ENCODE peak calls at places on chromosomes 5 and 9, in five cellular contexts. F, M, J, P and B are unnamed samples.

GRCh38 chr5:72272393-72272792 is 47.6 kb downstream of the MRPS27 start:
- DNase-seq in P (no peak), F (no peak), J (no peak), M (no peak), B (no peak)

GRCh38 chr5:126395198-126395597 is 28.0 kb upstream of the GRAMD2B start:
- DNase-seq in J (peak; percentile 75), M (no peak), F (no peak), P (no peak), B (no peak)

GRCh38 chr9:96478829-96479371 is 28.9 kb downstream of the HABP4 start:
- DNase-seq in F (no peak), P (no peak), J (no peak), M (no peak), B (no peak)

GRCh38 chr9:124282442-124283231 is 24.9 kb downstream of the NEK6 start:
- DNase-seq in P (no peak), J (no peak), M (peak; percentile 88), F (peak; percentile 82), B (no peak)

GRCh38 chr5:72557147-72557501 is 49.9 kb upstream of the ZNF366 start:
- DNase-seq in F (no peak), M (no peak), P (no peak), J (no peak), B (no peak)

GRCh38 chr9:131585375-131585774 is 40.1 kb downstream of the PRRT1B start:
- DNase-seq in M (no peak), J (no peak), P (no peak), F (no peak), B (no peak)

GRCh38 chr9:36996677-36997076 is 37.4 kb downstream of the PAX5 start:
- DNase-seq in J (no peak), F (no peak), P (no peak), M (no peak), B (no peak)

GRCh38 chr9:127520941-127521918 is 69.9 kb downstream of the LRSAM1 start:
- DNase-seq in J (peak; percentile 92), F (peak; percentile 97), P (no peak), M (peak; percentile 72), B (no peak)

GRCh38 chr5:139105621-139106071 is 92.5 kb downstream of the SIL1 start:
- DNase-seq in F (no peak), M (no peak), P (peak; percentile 65), J (no peak), B (peak; percentile 90)

GRCh38 chr9:6715755-6716643 is 41.8 kb upstream of the KDM4C start:
- DNase-seq in M (no peak), J (no peak), P (no peak), F (no peak), B (no peak)

GRCh38 chr9:32487981-32488380 is 38.0 kb downstream of the RIGI start:
- DNase-seq in P (no peak), J (no peak), M (no peak), F (no peak), B (no peak)

GRCh38 chr9:8020161-8020560 is 220.6 kb upstream of the DMAC1 start:
- DNase-seq in F (no peak), P (no peak), M (no peak), J (no peak), B (no peak)